ENCODE peak calls at places on chromosome 21, in four cellular contexts. One of them, this sample, is unnamed. For H3K4me1, the result is how much of the 10 kb centered on the place peaks cover.

GRCh38 chr21:27269646-27270045 is 302.8 kb upstream of the ADAMTS5 start:
- DNase-seq in gastrocnemius medialis: no peak
- DNase-seq in tibial nerve: no peak
- DNase-seq in right atrium auricular region: no peak
- DNase-seq in this sample: no peak

GRCh38 chr21:38669186-38669585 is 136.5 kb upstream of the ETS2 start:
- DNase-seq in gastrocnemius medialis: no peak
- DNase-seq in tibial nerve: no peak
- DNase-seq in right atrium auricular region: no peak
- DNase-seq in this sample: no peak

GRCh38 chr21:37463083-37463780 is 96.7 kb downstream of the DYRK1A start:
- DNase-seq in gastrocnemius medialis: no peak
- DNase-seq in tibial nerve: no peak
- DNase-seq in right atrium auricular region: no peak
- DNase-seq in this sample: no peak

GRCh38 chr21:29232601-29233541 is 65.9 kb upstream of the BACH1 start:
- DNase-seq in gastrocnemius medialis: no peak
- DNase-seq in tibial nerve: no peak
- DNase-seq in right atrium auricular region: no peak
- DNase-seq in this sample: no peak

GRCh38 chr21:43957629-43958362 is 54.3 kb upstream of the TRAPPC10 start:
- DNase-seq in gastrocnemius medialis: no peak
- DNase-seq in tibial nerve: no peak
- DNase-seq in right atrium auricular region: no peak
- DNase-seq in this sample: no peak

GRCh38 chr21:27476696-27477095 is 509.8 kb upstream of the ADAMTS5 start:
- DNase-seq in gastrocnemius medialis: no peak
- DNase-seq in tibial nerve: no peak
- DNase-seq in right atrium auricular region: no peak
- DNase-seq in this sample: no peak

GRCh38 chr21:16993416-16994044 is 519.3 kb upstream of the CXADR start:
- DNase-seq in gastrocnemius medialis: no peak
- DNase-seq in tibial nerve: no peak
- DNase-seq in right atrium auricular region: no peak
- DNase-seq in this sample: no peak

GRCh38 chr21:14826630-14827029 is 238.2 kb downstream of the NRIP1 start:
- DNase-seq in gastrocnemius medialis: no peak
- DNase-seq in tibial nerve: no peak
- DNase-seq in right atrium auricular region: no peak
- DNase-seq in this sample: no peak

GRCh38 chr21:34801519-34802132 is 132.8 kb downstream of the CLIC6 start:
- DNase-seq in gastrocnemius medialis: no peak
- DNase-seq in tibial nerve: no peak
- DNase-seq in right atrium auricular region: no peak
- DNase-seq in this sample: no peak

GRCh38 chr21:27572681-27573080 is 605.8 kb upstream of the ADAMTS5 start:
- DNase-seq in gastrocnemius medialis: no peak
- DNase-seq in tibial nerve: no peak
- DNase-seq in right atrium auricular region: no peak
- DNase-seq in this sample: no peak

GRCh38 chr21:18499761-18500376 is 96.3 kb upstream of the TMPRSS15 start:
- DNase-seq in gastrocnemius medialis: no peak
- DNase-seq in tibial nerve: peak
- DNase-seq in right atrium auricular region: no peak
- DNase-seq in this sample: no peak

GRCh38 chr21:43874085-43874785 is 9.2 kb downstream of the AGPAT3 start:
- DNase-seq in gastrocnemius medialis: peak
- DNase-seq in tibial nerve: no peak
- DNase-seq in right atrium auricular region: no peak
- DNase-seq in this sample: no peak

GRCh38 chr21:19440792-19441494 is 1037.4 kb upstream of the TMPRSS15 start:
- DNase-seq in gastrocnemius medialis: no peak
- DNase-seq in tibial nerve: no peak
- DNase-seq in right atrium auricular region: no peak
- DNase-seq in this sample: no peak

GRCh38 chr21:31136891-31137290 is 98.6 kb upstream of the KRTAP19-8 start:
- DNase-seq in gastrocnemius medialis: no peak
- DNase-seq in tibial nerve: no peak
- DNase-seq in right atrium auricular region: no peak
- DNase-seq in this sample: no peak

GRCh38 chr21:19507682-19508260 is 1104.2 kb upstream of the TMPRSS15 start:
- DNase-seq in gastrocnemius medialis: no peak
- DNase-seq in tibial nerve: no peak
- DNase-seq in right atrium auricular region: no peak
- DNase-seq in this sample: no peak

GRCh38 chr21:38438476-38438893 is 59.8 kb downstream of the ERG start:
- DNase-seq in gastrocnemius medialis: no peak
- DNase-seq in tibial nerve: peak
- DNase-seq in right atrium auricular region: peak
- DNase-seq in this sample: peak

GRCh38 chr21:30030416-30030815 is 90.6 kb upstream of the GRIK1 start:
- DNase-seq in gastrocnemius medialis: no peak
- DNase-seq in tibial nerve: no peak
- DNase-seq in right atrium auricular region: no peak
- DNase-seq in this sample: no peak

GRCh38 chr21:16343776-16344175 is 614.0 kb downstream of the USP25 start:
- DNase-seq in gastrocnemius medialis: no peak
- DNase-seq in tibial nerve: no peak
- DNase-seq in right atrium auricular region: no peak
- DNase-seq in this sample: no peak

GRCh38 chr21:46411691-46412090 is 47.0 kb upstream of the DIP2A start:
- DNase-seq in gastrocnemius medialis: no peak
- DNase-seq in tibial nerve: no peak
- DNase-seq in right atrium auricular region: no peak
- DNase-seq in this sample: peak

GRCh38 chr21:27513825-27514224 is 546.9 kb upstream of the ADAMTS5 start:
- DNase-seq in gastrocnemius medialis: no peak
- DNase-seq in tibial nerve: no peak
- DNase-seq in right atrium auricular region: no peak
- DNase-seq in this sample: no peak

GRCh38 chr21:27104749-27105439 is 138.0 kb upstream of the ADAMTS5 start:
- DNase-seq in gastrocnemius medialis: no peak
- DNase-seq in tibial nerve: no peak
- DNase-seq in right atrium auricular region: no peak
- DNase-seq in this sample: no peak

GRCh38 chr21:27292229-27292628 is 325.3 kb upstream of the ADAMTS5 start:
- DNase-seq in gastrocnemius medialis: no peak
- DNase-seq in tibial nerve: no peak
- DNase-seq in right atrium auricular region: no peak
- DNase-seq in this sample: no peak

GRCh38 chr21:31354604-31355443 is 10.8 kb upstream of the TIAM1 start:
- DNase-seq in gastrocnemius medialis: no peak
- DNase-seq in tibial nerve: no peak
- DNase-seq in right atrium auricular region: no peak
- DNase-seq in this sample: no peak

GRCh38 chr21:18049461-18049860 is 195.2 kb upstream of the CHODL start:
- DNase-seq in gastrocnemius medialis: no peak
- DNase-seq in tibial nerve: no peak
- DNase-seq in right atrium auricular region: no peak
- DNase-seq in this sample: no peak

GRCh38 chr21:25369524-25370300 is 237.6 kb downstream of the MRPL39 start:
- DNase-seq in gastrocnemius medialis: no peak
- DNase-seq in tibial nerve: no peak
- DNase-seq in right atrium auricular region: no peak
- DNase-seq in this sample: no peak

GRCh38 chr21:38027901-38028300 is 111.6 kb upstream of the KCNJ6 start:
- DNase-seq in gastrocnemius medialis: no peak
- DNase-seq in tibial nerve: no peak
- DNase-seq in right atrium auricular region: no peak
- DNase-seq in this sample: no peak

GRCh38 chr21:37695111-37695510 is 221.1 kb downstream of the KCNJ6 start:
- DNase-seq in gastrocnemius medialis: no peak
- DNase-seq in tibial nerve: no peak
- DNase-seq in right atrium auricular region: peak
- DNase-seq in this sample: no peak

GRCh38 chr21:46253610-46254124 is 25.1 kb upstream of the LSS start:
- DNase-seq in gastrocnemius medialis: no peak
- DNase-seq in tibial nerve: no peak
- DNase-seq in right atrium auricular region: no peak
- DNase-seq in this sample: no peak

GRCh38 chr21:15514073-15514946 is 215.5 kb upstream of the USP25 start:
- DNase-seq in gastrocnemius medialis: no peak
- DNase-seq in tibial nerve: no peak
- DNase-seq in right atrium auricular region: no peak
- DNase-seq in this sample: no peak

GRCh38 chr21:17352937-17353655 is 159.7 kb upstream of the CXADR start:
- DNase-seq in gastrocnemius medialis: no peak
- DNase-seq in tibial nerve: no peak
- DNase-seq in right atrium auricular region: no peak
- DNase-seq in this sample: no peak

GRCh38 chr21:34933609-34934345 is 115.3 kb downstream of the RUNX1 start:
- DNase-seq in gastrocnemius medialis: no peak
- DNase-seq in tibial nerve: no peak
- DNase-seq in right atrium auricular region: no peak
- DNase-seq in this sample: no peak

DNA sequence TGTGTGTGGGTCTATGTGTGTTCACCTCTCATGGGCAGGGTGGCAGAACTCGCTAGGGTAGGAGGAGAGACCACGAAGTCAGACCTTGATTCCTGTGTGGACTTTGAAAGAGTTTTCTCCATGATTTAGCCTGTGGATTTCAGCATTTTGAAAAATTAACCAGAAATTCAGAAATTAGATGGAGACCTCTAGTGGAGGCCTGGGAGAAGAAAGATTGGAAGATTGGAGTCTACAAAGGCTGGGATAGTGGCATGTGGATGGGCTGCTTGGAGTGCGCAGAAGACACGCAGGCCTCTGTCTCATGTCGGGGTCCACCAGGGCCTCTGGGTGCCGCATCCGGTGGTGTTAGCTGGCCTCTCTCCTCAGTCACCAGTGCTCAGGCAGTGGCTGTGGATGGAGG is 18.9 kb upstream of the IGSF5 start:
- DNase-seq in gastrocnemius medialis: no peak
- DNase-seq in tibial nerve: no peak
- DNase-seq in right atrium auricular region: no peak
- DNase-seq in this sample: no peak
- TF ChIP-seq CTCF in gastrocnemius medialis: no peak
- TF ChIP-seq CTCF in tibial nerve: no peak
- TF ChIP-seq CTCF in right atrium auricular region: no peak
- TF ChIP-seq CTCF in this sample: no peak

GRCh38 chr21:21715286-21715969 is 717.2 kb downstream of the NCAM2 start:
- DNase-seq in gastrocnemius medialis: no peak
- DNase-seq in tibial nerve: no peak
- DNase-seq in right atrium auricular region: no peak
- DNase-seq in this sample: no peak
- H3K27ac ChIP-seq in gastrocnemius medialis: no peak
- H3K27ac ChIP-seq in tibial nerve: no peak
- H3K27ac ChIP-seq in right atrium auricular region: no peak
- H3K27ac ChIP-seq in this sample: no peak

DNA sequence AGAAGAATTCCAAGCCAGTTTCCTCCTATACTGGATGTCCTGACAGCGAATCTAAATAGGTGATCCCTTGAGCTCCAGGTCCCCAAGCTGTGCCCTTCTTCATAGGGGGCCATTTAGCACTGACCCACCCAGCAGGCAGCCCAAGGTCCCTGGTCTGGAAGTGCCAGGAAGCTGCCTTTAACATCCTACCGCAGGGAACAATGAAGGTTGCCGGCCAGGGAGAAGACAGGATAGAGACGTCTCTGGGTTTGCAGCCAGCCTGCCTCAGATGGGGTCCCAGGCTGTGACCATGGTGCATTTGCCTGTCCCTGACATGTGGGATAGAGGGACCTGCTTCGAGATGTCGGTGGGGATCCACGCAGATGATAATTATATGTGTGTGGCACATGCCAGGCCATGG is 2.7 kb upstream of the RIPK4 start:
- DNase-seq in gastrocnemius medialis: no peak
- DNase-seq in tibial nerve: no peak
- DNase-seq in right atrium auricular region: no peak
- DNase-seq in this sample: no peak
- H3K4me1 ChIP-seq in gastrocnemius medialis: under half
- H3K4me1 ChIP-seq in tibial nerve: under half
- H3K4me1 ChIP-seq in right atrium auricular region: under half
- H3K4me1 ChIP-seq in this sample: under half

GRCh38 chr21:42850866-42851391 is 28.4 kb downstream of the WDR4 start:
- DNase-seq in gastrocnemius medialis: no peak
- DNase-seq in tibial nerve: no peak
- DNase-seq in right atrium auricular region: no peak
- DNase-seq in this sample: no peak
- TF ChIP-seq CTCF in gastrocnemius medialis: no peak
- TF ChIP-seq CTCF in tibial nerve: no peak
- TF ChIP-seq CTCF in right atrium auricular region: no peak
- TF ChIP-seq CTCF in this sample: peak

DNA sequence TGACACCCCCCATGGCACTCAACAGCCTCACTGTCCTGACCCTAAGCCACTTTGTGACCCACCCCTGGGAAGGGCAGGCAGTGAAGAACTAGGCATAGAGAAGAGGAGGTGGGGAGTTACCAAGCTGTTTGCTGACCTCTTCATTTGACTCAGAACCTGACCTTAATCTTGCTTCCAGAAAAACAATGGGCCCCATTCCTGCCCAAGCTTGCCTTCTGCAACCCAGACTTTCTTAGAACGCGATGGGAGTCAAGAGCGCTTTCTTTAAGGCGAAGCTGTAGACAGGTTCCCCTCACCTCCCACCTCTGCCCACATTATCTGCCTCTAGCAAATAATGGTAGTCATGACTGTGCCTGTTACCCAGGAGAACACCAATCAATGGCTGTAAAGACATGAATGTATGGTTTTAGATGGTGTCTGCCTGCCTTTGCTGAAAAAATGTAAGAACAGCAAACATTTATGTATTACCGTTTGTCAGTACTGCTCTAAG is 8.2 kb upstream of the CBR3 start:
- DNase-seq in gastrocnemius medialis: no peak
- DNase-seq in tibial nerve: no peak
- DNase-seq in right atrium auricular region: no peak
- DNase-seq in this sample: no peak
- H3K27ac ChIP-seq in gastrocnemius medialis: no peak
- H3K27ac ChIP-seq in tibial nerve: no peak
- H3K27ac ChIP-seq in right atrium auricular region: no peak
- H3K27ac ChIP-seq in this sample: no peak

DNA sequence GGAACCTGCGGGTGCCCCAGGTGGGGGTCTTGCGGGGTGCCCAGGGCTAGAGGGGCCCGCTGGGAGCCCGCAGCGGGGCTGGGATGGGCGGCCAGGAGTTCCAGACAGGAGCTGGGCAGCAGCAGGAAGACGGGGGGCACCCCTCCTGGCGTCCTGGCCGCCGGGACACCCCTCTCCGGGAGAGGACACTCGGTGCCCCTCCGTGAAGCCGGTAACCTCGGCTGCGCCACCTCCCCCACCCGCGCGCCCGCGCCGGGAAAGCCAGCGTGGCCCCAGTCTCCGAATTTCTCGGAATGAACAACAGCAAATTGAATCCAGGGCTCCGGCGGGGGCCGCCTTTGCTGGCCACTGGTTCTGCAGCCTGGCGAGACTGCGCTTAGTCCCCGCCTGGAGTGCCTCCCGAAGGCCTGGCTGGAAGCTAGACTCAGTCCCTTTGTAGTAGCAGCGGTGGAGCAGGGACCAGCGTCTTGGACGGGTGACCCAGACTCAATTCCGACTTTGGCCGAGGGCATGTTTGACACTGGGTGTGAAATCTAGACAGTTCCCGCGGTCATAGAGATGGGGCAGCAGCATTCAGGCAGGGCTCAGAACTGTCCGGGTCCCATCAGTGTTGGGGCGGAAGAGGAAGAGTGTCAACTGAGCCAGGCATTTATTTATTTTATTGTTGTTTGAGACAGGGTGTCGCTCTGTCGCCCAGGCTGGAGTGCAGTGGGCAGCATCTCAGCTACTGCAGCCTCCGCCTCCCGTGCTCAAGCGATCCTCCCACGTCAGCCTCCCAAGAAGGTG is 766 bp downstream of the IFNGR2 start:
- DNase-seq in gastrocnemius medialis: peak
- DNase-seq in tibial nerve: peak
- DNase-seq in right atrium auricular region: peak
- DNase-seq in this sample: peak
- H3K4me1 ChIP-seq in gastrocnemius medialis: under half
- H3K4me1 ChIP-seq in tibial nerve: under half
- H3K4me1 ChIP-seq in right atrium auricular region: under half
- H3K4me1 ChIP-seq in this sample: under half